ENCODE peak calls at places on chromosomes 16 and 17, in four cellular contexts. Z, M, P and N are unnamed samples.

GRCh38 chr17:74750327-74751069 is 2.1 kb downstream of the NHERF1 start:
- DNase-seq in Z (no peak), M (peak; percentile 95), P (no peak), N (peak; percentile 75)

GRCh38 chr16:24116989-24117388 is 139.1 kb upstream of the CACNG3 start:
- DNase-seq in Z (no peak), M (no peak), P (no peak), N (no peak)

GRCh38 chr16:46721885-46722284 is 26.3 kb downstream of the MYLK3 start:
- DNase-seq in Z (no peak), M (no peak), P (no peak), N (no peak)

GRCh38 chr16:21277045-21277926 is 804 bp downstream of the CRYM start:
- DNase-seq in Z (no peak), M (no peak), P (no peak), N (no peak)

GRCh38 chr16:77236063-77236511 is 36.9 kb downstream of the SYCE1L start:
- DNase-seq in Z (peak; percentile 59), M (peak; percentile 90), P (peak; percentile 88), N (peak; percentile 92)

GRCh38 chr17:6323626-6324356 is 111.1 kb downstream of the AIPL1 start:
- DNase-seq in Z (no peak), M (no peak), P (no peak), N (no peak)

GRCh38 chr17:80365983-80366382 is 49.0 kb upstream of the ENDOV start:
- DNase-seq in Z (no peak), M (peak; percentile 24), P (no peak), N (no peak)

GRCh38 chr17:4450710-4451316 is 17.1 kb downstream of the SPNS3 start:
- DNase-seq in Z (no peak), M (no peak), P (no peak), N (no peak)

GRCh38 chr16:88790312-88791150 is 5.5 kb upstream of the PIEZO1 start:
- DNase-seq in Z (peak; percentile 56), M (no peak), P (peak; percentile 83), N (peak; percentile 84)

GRCh38 chr17:74840989-74841666 is 18.6 kb downstream of the GRIN2C start:
- DNase-seq in Z (peak; percentile 27), M (no peak), P (peak; percentile 73), N (no peak)

GRCh38 chr16:11683140-11683539 is 14.9 kb downstream of the SNN start:
- DNase-seq in Z (no peak), M (no peak), P (no peak), N (no peak)

GRCh38 chr16:87417511-87417910 is 25.4 kb downstream of the MAP1LC3B start:
- DNase-seq in Z (no peak), M (no peak), P (no peak), N (no peak)

GRCh38 chr17:28748852-28749515 is 5.2 kb downstream of the TRAF4 start:
- DNase-seq in Z (no peak), M (peak; percentile 59), P (no peak), N (peak; percentile 46)

GRCh38 chr16:81707411-81708321 is 71.4 kb upstream of the PLCG2 start:
- DNase-seq in Z (peak; percentile 65), M (peak; percentile 73), P (peak; percentile 49), N (peak; percentile 90)

GRCh38 chr16:68417711-68418301 is 30.5 kb downstream of the SMPD3 start:
- DNase-seq in Z (peak; percentile 14), M (no peak), P (peak; percentile 78), N (peak; percentile 87)
- H3K4me3 ChIP-seq in Z (no peak overlapping the region), M (no peak overlapping the region), P (no peak overlapping the region), N (no peak overlapping the region)

GRCh38 chr17:17837966-17838962 is 1.5 kb upstream of the SREBF1 start:
- DNase-seq in Z (peak; percentile 49), M (peak; percentile 58), P (peak; percentile 79), N (peak; percentile 80)
- H3K4me1 ChIP-seq in Z (peaks cover 46% of the 10 kb centered on the region), M (peaks cover 78% of the 10 kb centered on the region), P (peaks cover 82% of the 10 kb centered on the region), N (peaks cover 61% of the 10 kb centered on the region)

DNA sequence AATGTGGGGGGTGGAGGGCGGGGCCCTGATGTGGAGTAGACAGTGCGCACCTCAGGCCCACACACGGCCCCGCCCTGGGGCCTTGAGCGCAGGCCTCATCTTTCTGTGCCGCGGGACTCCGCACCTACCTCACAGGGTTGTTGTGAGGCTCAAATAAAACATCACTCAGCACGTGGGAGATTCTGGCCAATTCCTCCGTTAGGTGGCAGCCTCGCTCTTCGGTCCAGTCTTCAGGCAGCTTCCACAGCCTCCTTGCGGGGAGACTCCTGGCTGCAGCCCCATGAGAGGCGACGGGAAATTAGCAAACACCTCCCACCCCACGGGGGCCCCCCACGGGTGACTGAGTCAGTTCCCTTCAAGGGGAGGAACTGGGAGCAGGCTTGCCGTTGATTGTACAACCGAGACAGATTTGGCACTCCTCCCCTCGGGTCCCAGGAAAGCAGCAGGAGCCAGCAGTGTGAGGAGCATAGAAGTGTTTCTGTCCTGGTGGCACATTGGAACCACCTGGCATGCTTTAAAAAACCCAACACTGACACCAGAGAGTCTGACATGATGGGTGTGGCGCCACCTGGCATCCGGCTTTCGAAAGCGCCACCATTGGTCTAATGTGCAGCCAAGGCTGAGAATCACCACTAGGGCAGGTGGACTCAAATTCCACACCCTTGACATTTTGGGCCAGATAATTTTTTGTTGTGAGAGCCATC is 7.6 kb downstream of the MRM1 start:
- DNase-seq in Z (peak; percentile 62), M (no peak), P (peak; percentile 50), N (peak; percentile 56)
- TF ChIP-seq CTCF in Z (peak; percentile 49), M (no peak), P (peak; percentile 20), N (no peak)

GRCh38 chr17:49003557-49004511 is 6.6 kb downstream of the IGF2BP1 start:
- DNase-seq in Z (peak; percentile 47), M (no peak), P (no peak), N (no peak)
- H3K4me3 ChIP-seq in Z (peak overlapping the region; percentile 27), M (no peak overlapping the region), P (no peak overlapping the region), N (no peak overlapping the region)

GRCh38 chr17:40993856-40994255 is at the start of gene KRTAP3-3:
- DNase-seq in Z (no peak), M (no peak), P (no peak), N (no peak)
- H3K4me1 ChIP-seq in Z (no peaks in the 10 kb centered on the region), M (no peaks in the 10 kb centered on the region), P (no peaks in the 10 kb centered on the region), N (no peaks in the 10 kb centered on the region)

GRCh38 chr17:17500999-17501605 is 4.9 kb upstream of the RASD1 start:
- DNase-seq in Z (no peak), M (peak; percentile 60), P (no peak), N (no peak)
- TF ChIP-seq CTCF in Z (no peak), M (no peak), P (no peak), N (no peak)